ENCODE peak calls at places on chromosome 7, in ten cellular contexts. Q, N, F, D, X, M, V, H, O and K are unnamed samples.

GRCh38 chr7:151845412-151846205 is 31.3 kb downstream of the PRKAG2 start:
- DNase-seq in D (no peak), Q (no peak), F (no peak), M (no peak), X (no peak), N (no peak), V (no peak), O (no peak), H (no peak), K (no peak)

GRCh38 chr7:87202208-87202607 is 17.3 kb downstream of the TMEM243 start:
- DNase-seq in D (no peak), N (no peak), X (no peak), H (no peak), V (no peak), F (no peak), O (no peak), Q (no peak), M (no peak), K (no peak)

GRCh38 chr7:79386688-79387422 is 66.6 kb downstream of the MAGI2 start:
- DNase-seq in F (peak), Q (no peak), X (no peak), D (no peak), H (no peak), N (peak), O (no peak), M (no peak), V (no peak), K (no peak)

GRCh38 chr7:149669121-149669818 is 104.1 kb downstream of the ZNF467 start:
- DNase-seq in O (no peak), M (no peak), V (no peak), N (peak), D (no peak), Q (no peak), F (peak), H (peak), X (no peak), K (peak)

GRCh38 chr7:128075536-128076095 is 44.4 kb upstream of the LRRC4 start:
- DNase-seq in F (no peak), V (no peak), O (no peak), X (no peak), N (no peak), Q (no peak), D (no peak), M (no peak), H (no peak), K (no peak)

GRCh38 chr7:100726998-100727761 is 6.2 kb upstream of the ZAN start:
- DNase-seq in Q (no peak), V (no peak), O (no peak), N (peak), M (no peak), X (no peak), D (no peak), F (peak), H (no peak), K (no peak)

GRCh38 chr7:140595468-140596147 is 45.0 kb downstream of the DENND2A start:
- DNase-seq in V (no peak), H (no peak), M (no peak), O (no peak), X (no peak), N (no peak), D (no peak), F (no peak), Q (no peak), K (no peak)

GRCh38 chr7:3482147-3482921 is 181.3 kb downstream of the SDK1 start:
- DNase-seq in D (peak), N (peak), V (no peak), X (no peak), M (no peak), Q (no peak), F (peak), H (no peak), O (no peak), K (peak)

GRCh38 chr7:64533756-64534155 is 29.1 kb downstream of the ZNF680 start:
- DNase-seq in F (no peak), M (no peak), X (no peak), O (no peak), N (no peak), D (no peak), H (no peak), V (no peak), Q (no peak), K (no peak)

GRCh38 chr7:135463905-135464304 is 46.0 kb downstream of the CNOT4 start:
- DNase-seq in Q (no peak), X (no peak), O (no peak), F (no peak), V (no peak), H (no peak), M (no peak), D (no peak), N (no peak), K (no peak)

GRCh38 chr7:155808551-155809331 is 3.5 kb downstream of the SHH start:
- DNase-seq in M (no peak), Q (no peak), V (no peak), O (no peak), N (no peak), H (no peak), X (no peak), F (no peak), D (peak), K (peak)

GRCh38 chr7:125256446-125256845 is 326.8 kb upstream of the POT1 start:
- DNase-seq in F (no peak), H (peak), O (no peak), D (no peak), M (no peak), X (no peak), N (no peak), V (no peak), Q (no peak), K (peak)

GRCh38 chr7:111900283-111900682 is 305.9 kb downstream of the DOCK4 start:
- DNase-seq in H (no peak), F (no peak), N (no peak), O (no peak), D (no peak), V (no peak), M (no peak), Q (no peak), X (no peak), K (no peak)